ENCODE peak calls at places on chromosomes 2 and 18, in five cellular contexts. J is mucosa of descending colon, T is mesenchymal stem cell, H is A549, A is IMR-90. E is an unnamed sample.

GRCh38 chr2:240403358-240404104 is 31.9 kb upstream of the GPC1 start:
- DNase-seq in J (no peak), T (no peak), H (no peak), A (no peak), E (no peak)

GRCh38 chr2:121099329-121100318 is 185.4 kb downstream of the TFCP2L1 start:
- DNase-seq in J (peak; percentile 57), T (no peak), H (peak; percentile 35), A (no peak), E (no peak)

GRCh38 chr2:170087394-170087793 is 90.6 kb upstream of the MYO3B start:
- DNase-seq in J (no peak), T (no peak), H (no peak), A (peak; percentile 19), E (no peak)

GRCh38 chr2:88464166-88464565 is 11.7 kb upstream of the FOXI3 start:
- DNase-seq in J (no peak), T (no peak), H (no peak), A (no peak), E (no peak)

GRCh38 chr2:120605231-120605935 is 130.3 kb upstream of the GLI2 start:
- DNase-seq in J (no peak), T (no peak), H (no peak), A (peak; percentile 31), E (no peak)

GRCh38 chr2:133480707-133481429 is 87.4 kb downstream of the NCKAP5 start:
- DNase-seq in J (no peak), T (no peak), H (no peak), A (no peak), E (no peak)

GRCh38 chr2:176699098-176699497 is 429.9 kb downstream of the MTX2 start:
- DNase-seq in J (no peak), T (no peak), H (no peak), A (no peak), E (no peak)

GRCh38 chr2:47631306-47631705 is 151.6 kb upstream of the MSH6 start:
- DNase-seq in J (no peak), T (no peak), H (no peak), A (no peak), E (no peak)

GRCh38 chr18:26745288-26745975 is 120.1 kb downstream of the AQP4 start:
- DNase-seq in J (no peak), T (no peak), H (peak; percentile 20), A (no peak), E (no peak)

GRCh38 chr2:98469862-98470544 is 25.3 kb downstream of the INPP4A start:
- DNase-seq in J (no peak), T (no peak), H (no peak), A (no peak), E (no peak)
- H3K4me1 ChIP-seq in J (peaks cover 41% of the 10 kb centered on the region), T (peaks cover 13% of the 10 kb centered on the region), H (peaks cover 12% of the 10 kb centered on the region), A (peaks cover 5% of the 10 kb centered on the region), E (peaks cover 2% of the 10 kb centered on the region)

DNA sequence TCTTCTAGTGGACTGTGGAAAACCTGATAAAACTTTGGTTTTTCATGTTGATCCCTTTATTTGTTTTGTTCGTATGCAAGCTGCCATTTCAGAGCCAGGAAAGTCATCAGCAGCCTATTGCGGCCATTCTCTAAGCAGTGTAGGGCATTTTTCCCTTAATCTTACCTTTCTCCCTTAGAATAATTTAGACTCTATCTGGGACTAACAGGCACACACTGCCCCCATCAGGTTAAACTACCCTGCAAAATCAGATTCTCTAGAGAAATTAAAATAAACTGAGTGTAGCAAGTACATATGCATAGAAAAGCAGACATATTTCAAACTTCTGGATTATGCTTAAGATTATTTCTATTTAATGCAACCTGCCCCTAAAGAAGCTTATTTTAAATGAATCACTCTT is 347.4 kb downstream of the METTL4 start:
- DNase-seq in J (peak; percentile 72), T (peak; percentile 3), H (peak; percentile 16), A (peak; percentile 6), E (no peak)
- H3K4me3 ChIP-seq in J (no peak overlapping the region), T (peak overlapping the region; percentile 70), H (no peak overlapping the region), A (no peak overlapping the region), E (no peak overlapping the region)

GRCh38 chr2:61463769-61464475 is 7.0 kb downstream of the USP34 start:
- DNase-seq in J (no peak), T (no peak), H (no peak), A (no peak), E (no peak)
- H3K4me1 ChIP-seq in J (peaks cover 21% of the 10 kb centered on the region), T (peaks cover 8% of the 10 kb centered on the region), H (peaks cover 73% of the 10 kb centered on the region), A (peaks cover 3% of the 10 kb centered on the region), E (peaks cover 1% of the 10 kb centered on the region)

GRCh38 chr2:229636568-229636967 is 77.8 kb downstream of the DNER start:
- DNase-seq in J (no peak), T (no peak), H (no peak), A (no peak), E (no peak)

GRCh38 chr2:229633546-229633945 is 80.8 kb downstream of the DNER start:
- DNase-seq in J (no peak), T (no peak), H (no peak), A (no peak), E (no peak)

GRCh38 chr2:229629039-229629438 is 85.3 kb downstream of the DNER start:
- DNase-seq in J (no peak), T (no peak), H (no peak), A (no peak), E (no peak)

DNA sequence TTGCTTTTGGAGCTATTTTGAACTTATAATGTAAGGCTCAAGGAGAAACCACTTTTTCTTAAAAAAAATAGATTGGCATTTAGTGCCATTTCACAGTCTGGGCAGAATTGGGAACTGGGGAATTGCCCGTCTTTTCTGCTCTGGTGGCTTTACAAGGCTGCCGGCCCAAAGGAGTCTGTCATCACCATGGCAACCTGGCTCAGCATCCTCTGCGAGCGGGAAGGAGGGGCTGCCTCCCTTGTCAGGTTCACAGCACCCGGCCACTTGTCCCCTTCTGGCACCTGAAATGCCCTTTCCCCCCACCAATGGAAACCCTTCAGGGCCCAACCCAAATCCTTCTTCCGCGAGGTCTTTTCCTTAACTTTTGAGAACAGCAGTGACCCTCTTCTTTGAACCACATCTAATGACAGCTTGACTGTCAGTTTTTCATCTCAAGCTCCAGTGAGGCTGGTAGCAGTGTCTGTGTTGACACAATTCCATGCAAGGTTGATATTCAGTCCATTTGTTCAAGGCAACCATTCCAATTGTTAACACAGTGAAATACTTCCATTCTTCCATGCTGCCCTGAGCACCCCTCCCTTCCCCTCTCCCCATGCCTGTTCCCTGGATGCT is 79.7 kb downstream of the DNER start:
- DNase-seq in J (no peak), T (no peak), H (no peak), A (no peak), E (no peak)
- H3K4me3 ChIP-seq in J (no peak overlapping the region), T (no peak overlapping the region), H (no peak overlapping the region), A (no peak overlapping the region), E (no peak overlapping the region)